ENCODE peak calls at places on chromosomes 16 and 17, in four cellular contexts. N is GM12878, M is HepG2, C is H1. D is an unnamed sample.

GRCh38 chr17:20063665-20064648 is 54.8 kb downstream of the SPECC1 start:
- DNase-seq in N (peak; percentile 76), M (no peak), C (no peak), D (no peak)

GRCh38 chr17:5943991-5944390 is 126.2 kb upstream of the WSCD1 start:
- DNase-seq in N (no peak), M (no peak), C (no peak), D (no peak)

GRCh38 chr16:15946257-15947044 is 3.0 kb upstream of the ABCC1 start:
- DNase-seq in N (no peak), M (peak; percentile 91), C (no peak), D (no peak)

GRCh38 chr17:55625516-55625915 is 97.1 kb downstream of the TMEM100 start:
- DNase-seq in N (no peak), M (no peak), C (no peak), D (no peak)

GRCh38 chr17:44278006-44278405 is 10.1 kb upstream of the SLC4A1 start:
- DNase-seq in N (no peak), M (no peak), C (no peak), D (no peak)

GRCh38 chr17:77457572-77458201 is 316.9 kb downstream of the SEC14L1 start:
- DNase-seq in N (no peak), M (no peak), C (no peak), D (no peak)

GRCh38 chr16:24255446-24256352 is at the start of gene CACNG3:
- DNase-seq in N (no peak), M (peak; percentile 37), C (peak; percentile 96), D (peak; percentile 89)

GRCh38 chr17:62614142-62614541 is 13.3 kb upstream of the MRC2 start:
- DNase-seq in N (no peak), M (no peak), C (no peak), D (no peak)

GRCh38 chr16:50603206-50604064 is 55.2 kb downstream of the NKD1 start:
- DNase-seq in N (no peak), M (no peak), C (no peak), D (no peak)

DNA sequence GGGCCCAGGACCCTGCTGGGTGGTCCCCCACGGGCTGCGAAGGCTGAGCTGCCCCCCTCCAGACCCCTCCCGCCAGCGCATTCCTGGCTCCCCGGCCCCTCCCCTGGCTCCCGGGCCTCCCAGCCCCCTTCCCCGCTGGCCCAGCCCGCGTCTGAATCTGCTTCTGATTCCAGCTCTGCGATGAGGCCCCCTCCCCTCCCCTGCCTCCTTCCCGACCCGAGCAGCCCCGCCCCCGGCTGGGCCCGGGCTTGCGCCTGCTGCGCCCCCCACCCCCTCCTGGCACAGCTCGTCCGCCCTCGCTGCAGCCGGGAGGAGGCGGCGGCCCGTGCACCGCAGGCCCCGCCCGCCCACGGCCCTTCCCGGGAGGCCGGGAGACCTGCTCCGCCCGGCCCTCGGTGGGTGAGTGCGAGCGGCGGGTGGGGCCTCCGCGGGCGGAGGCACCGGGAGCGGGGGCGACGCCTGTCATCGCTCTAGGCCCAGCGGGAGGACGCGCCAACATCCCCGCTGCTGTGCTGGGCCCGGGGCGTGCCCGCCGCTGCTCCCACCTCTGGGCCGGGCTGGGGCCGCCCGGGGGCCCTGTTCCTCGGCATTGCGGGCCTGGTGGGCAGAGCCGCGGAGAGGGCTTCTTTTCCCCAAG is at the start of gene NTN3:
- DNase-seq in N (no peak), M (no peak), C (peak; percentile 73), D (peak; percentile 47)
- TF ChIP-seq CBX5 in N (no peak), M (no peak), C (no peak), D (no peak)

DNA sequence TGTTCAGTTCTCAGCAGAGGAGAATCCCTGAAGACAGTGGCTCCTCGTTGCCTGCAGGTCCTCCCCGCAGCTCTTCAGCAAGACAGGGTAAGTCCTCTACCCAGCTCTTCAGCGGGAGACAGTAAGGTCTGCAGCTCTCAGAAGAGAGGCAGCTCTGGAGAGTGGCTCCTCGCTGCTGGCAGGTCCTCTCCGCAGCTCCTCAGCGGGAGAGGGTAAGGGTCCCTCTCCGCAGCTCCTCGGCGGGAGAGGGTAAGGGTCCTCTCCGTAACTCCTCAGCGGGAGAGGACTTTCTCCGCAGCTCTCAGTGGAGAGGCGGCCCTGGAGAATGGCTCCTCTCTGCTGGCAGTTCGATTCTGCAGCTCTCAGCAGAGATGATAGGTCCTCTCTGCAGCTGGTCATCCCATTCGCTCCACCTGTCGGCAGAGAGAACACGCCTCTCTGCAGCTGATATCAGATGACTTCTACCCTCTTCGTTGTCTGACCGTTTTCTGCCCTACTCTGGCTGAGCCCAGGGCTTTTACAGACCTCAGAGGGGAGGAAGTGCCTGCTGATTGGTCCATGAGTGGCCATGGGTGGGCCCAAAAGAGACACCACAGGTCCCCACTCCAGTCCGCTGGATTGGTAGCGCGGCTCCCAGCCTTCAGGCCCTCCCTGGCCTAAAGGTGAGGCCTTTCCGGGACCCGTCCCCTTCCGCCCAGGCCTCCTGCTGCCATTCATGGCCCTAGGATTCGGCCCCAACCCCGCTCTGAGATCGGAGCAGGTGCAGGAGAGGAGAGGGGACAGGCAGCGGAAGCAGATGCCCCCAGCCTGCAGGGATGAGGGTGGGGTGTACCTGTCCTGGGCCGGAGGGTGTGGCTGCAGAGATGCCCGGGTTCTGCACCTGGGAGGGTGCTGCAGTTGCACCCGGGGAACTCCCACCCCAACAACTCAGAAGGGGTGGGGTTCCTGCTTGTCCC is 11.9 kb upstream of the SHCBP1 start:
- DNase-seq in N (no peak), M (peak; percentile 87), C (peak; percentile 70), D (no peak)
- TF ChIP-seq CBX5 in N (no peak), M (peak; percentile 12), C (no peak), D (no peak)

GRCh38 chr16:10979717-10980601 is 35.6 kb downstream of the CLEC16A start:
- DNase-seq in N (no peak), M (peak; percentile 86), C (no peak), D (no peak)
- TF ChIP-seq CBX5 in N (no peak), M (no peak), C (no peak), D (no peak)

GRCh38 chr17:80604007-80604728 is 59.5 kb downstream of the RPTOR start:
- DNase-seq in N (no peak), M (no peak), C (no peak), D (no peak)
- TF ChIP-seq CBX5 in N (no peak), M (no peak), C (no peak), D (no peak)

GRCh38 chr16:89721644-89722391 is 481 bp downstream of the ZNF276 start:
- DNase-seq in N (no peak), M (no peak), C (no peak), D (peak; percentile 58)

GRCh38 chr16:89722392-89723278 is 1.3 kb downstream of the ZNF276 start:
- DNase-seq in N (no peak), M (no peak), C (peak; percentile 62), D (no peak)

GRCh38 chr16:89720520-89720858 is 209 bp downstream of the VPS9D1 start:
- DNase-seq in N (no peak), M (peak; percentile 66), C (peak; percentile 85), D (peak; percentile 61)

GRCh38 chr16:89723279-89724250 is 2.2 kb downstream of the ZNF276 start:
- DNase-seq in N (no peak), M (no peak), C (no peak), D (no peak)

GRCh38 chr16:89720859-89721643 is at the start of the genes VPS9D1 and ZNF276:
- DNase-seq in N (no peak), M (peak; percentile 65), C (peak; percentile 89), D (peak; percentile 86)
- TF ChIP-seq CBX5 in N (no peak), M (peak; percentile 42), C (no peak), D (no peak)

DNA sequence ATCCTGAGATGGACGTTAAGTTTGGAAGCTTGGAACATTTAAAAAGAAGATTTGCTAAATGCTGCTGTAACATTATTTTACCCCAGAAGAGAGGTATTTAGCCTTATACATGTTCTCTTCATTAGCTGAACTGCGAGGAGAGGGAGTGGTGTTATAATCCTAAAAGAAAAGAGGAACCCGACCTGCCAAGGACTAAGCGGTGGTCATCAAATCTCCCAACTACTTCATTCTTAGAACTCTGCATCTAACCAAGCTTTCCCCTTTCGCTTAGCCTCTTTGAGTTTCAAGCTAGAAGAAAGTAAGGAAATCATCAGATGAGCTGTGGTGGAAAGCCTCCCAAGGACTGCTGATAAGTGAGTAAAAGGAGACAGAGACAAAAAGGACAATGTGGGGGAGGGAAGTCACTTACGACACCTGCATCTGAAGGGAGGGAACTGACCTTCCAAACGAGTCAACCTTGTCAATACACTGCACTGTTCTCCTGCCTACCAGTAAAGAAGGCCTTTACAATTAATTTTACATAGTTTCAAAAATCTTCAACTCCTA is 121.3 kb downstream of the TRIM37 start:
- DNase-seq in N (no peak), M (no peak), C (no peak), D (peak; percentile 31)
- TF ChIP-seq CBX5 in N (no peak), M (no peak), C (no peak), D (no peak)

DNA sequence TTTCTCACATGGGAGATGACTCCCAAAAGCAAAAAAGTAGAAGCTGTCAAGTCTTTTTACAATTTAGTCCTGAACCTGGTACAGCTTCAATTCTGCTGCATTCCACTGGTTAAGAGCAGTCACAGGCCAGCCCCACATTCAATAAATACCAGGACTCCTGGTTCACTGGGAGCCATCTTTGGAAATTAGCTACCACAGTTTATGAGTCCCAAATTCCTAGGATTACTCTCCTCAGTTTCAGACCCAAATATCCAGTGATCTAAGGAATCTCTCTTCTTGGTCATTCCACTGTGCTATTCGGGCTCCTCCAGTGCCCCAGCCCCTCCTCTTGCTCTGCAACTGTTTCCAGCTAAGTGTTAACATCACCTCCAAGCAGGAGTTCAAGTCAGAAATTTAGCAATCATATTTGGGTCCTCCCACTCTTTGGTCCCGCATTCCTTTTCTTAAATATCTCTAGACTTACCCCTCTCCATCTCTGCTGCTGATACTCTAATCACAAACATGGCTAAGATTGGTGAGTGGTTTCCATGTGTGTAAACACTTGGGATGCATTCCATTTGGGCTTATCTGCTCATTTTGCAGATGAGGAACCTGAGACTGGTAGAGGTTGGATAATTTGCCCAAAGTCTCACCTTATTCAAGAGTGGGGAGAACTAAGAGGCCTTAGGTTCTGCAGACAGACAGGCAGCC is 9.6 kb upstream of the WIPF2 start:
- DNase-seq in N (no peak), M (no peak), C (no peak), D (no peak)
- TF ChIP-seq CBX5 in N (no peak), M (no peak), C (no peak), D (no peak)

GRCh38 chr17:69567130-69567529 is 152.6 kb downstream of the MAP2K6 start:
- DNase-seq in N (no peak), M (no peak), C (no peak), D (no peak)
- TF ChIP-seq CBX5 in N (no peak), M (no peak), C (no peak), D (no peak)